ENCODE peak calls at places on chromosomes 7 and 10, in four cellular contexts. F is SK-N-SH, U is HCEC 1CT, S is NCI-H345. J is an unnamed sample.
A peak's percentile ranks its signal among the peaks of the same experiment; 100 is the strongest.

GRCh38 chr7:26365897-26366267 is 74.2 kb downstream of the SNX10 start:
- DNase-seq in F (no peak), U (no peak), S (no peak), J (no peak)

GRCh38 chr10:86673827-86674581 is 5.7 kb downstream of the LDB3 start:
- DNase-seq in F (peak; percentile 79), U (no peak), S (no peak), J (no peak)

GRCh38 chr7:118580743-118581382 is 356.4 kb downstream of the ANKRD7 start:
- DNase-seq in F (no peak), U (no peak), S (no peak), J (no peak)

GRCh38 chr7:11212080-11212711 is 238.5 kb downstream of the PHF14 start:
- DNase-seq in F (peak; percentile 56), U (peak; percentile 61), S (peak; percentile 71), J (peak; percentile 85)

GRCh38 chr7:29145553-29146081 is 720 bp downstream of the CPVL start:
- DNase-seq in F (no peak), U (no peak), S (no peak), J (no peak)

GRCh38 chr7:47724335-47724982 is 142.5 kb upstream of the TNS3 start:
- DNase-seq in F (no peak), U (peak; percentile 77), S (peak; percentile 65), J (peak; percentile 71)

GRCh38 chr10:57395921-57396320 is 871.8 kb downstream of the IPMK start:
- DNase-seq in F (no peak), U (no peak), S (no peak), J (peak; percentile 26)

GRCh38 chr7:75711634-75712494 is 26.9 kb downstream of the HIP1 start:
- DNase-seq in F (no peak), U (peak; percentile 42), S (no peak), J (peak; percentile 73)

GRCh38 chr10:74927701-74928100 is 101.3 kb downstream of the KAT6B start:
- DNase-seq in F (no peak), U (peak; percentile 55), S (no peak), J (peak; percentile 53)

GRCh38 chr7:99379043-99379577 is 4.6 kb downstream of the ARPC1B start:
- DNase-seq in F (no peak), U (peak; percentile 87), S (no peak), J (peak; percentile 95)

GRCh38 chr10:23403278-23403677 is 35.6 kb upstream of the OTUD1 start:
- DNase-seq in F (no peak), U (no peak), S (no peak), J (no peak)

GRCh38 chr7:145624618-145625017 is 492.0 kb upstream of the CNTNAP2 start:
- DNase-seq in F (no peak), U (peak; percentile 79), S (no peak), J (no peak)

GRCh38 chr7:155299539-155300202 is 2.0 kb downstream of the INSIG1 start:
- DNase-seq in F (no peak), U (no peak), S (no peak), J (peak; percentile 40)

GRCh38 chr10:61140765-61141392 is 196.9 kb upstream of the RHOBTB1 start:
- DNase-seq in F (peak; percentile 24), U (peak; percentile 50), S (peak; percentile 41), J (peak; percentile 73)

GRCh38 chr7:42745357-42746022 is 166.4 kb downstream of the C7orf25 start:
- DNase-seq in F (peak; percentile 23), U (peak; percentile 22), S (no peak), J (peak; percentile 23)

GRCh38 chr10:109899578-109900355 is 23.5 kb downstream of the XPNPEP1 start:
- DNase-seq in F (no peak), U (peak; percentile 71), S (no peak), J (no peak)

J was measured in mesenchymal stem cell.